ENCODE peak calls at places on chromosomes 5 and 9, in nine cellular contexts. B is right lobe of liver, W is gastrocnemius medialis, I is A673, G is cardiac muscle cell, R is NB4, Y is upper lobe of right lung, E is HCT116, Q is fibroblast of pulmonary artery. U is an unnamed sample.

GRCh38 chr9:122119721-122120120 is 26.6 kb upstream of the TTLL11 start:
- DNase-seq in B (no peak), W (no peak), I (no peak), G (no peak), R (no peak), Y (no peak), E (no peak), Q (no peak), U (no peak)

GRCh38 chr5:134555889-134556311 is 30.4 kb downstream of the JADE2 start:
- DNase-seq in B (no peak), W (peak; percentile 40), I (peak; percentile 84), G (peak; percentile 56), R (peak; percentile 64), Y (no peak), E (peak; percentile 33), Q (peak; percentile 74), U (no peak)

GRCh38 chr9:98908897-98909634 is 34.6 kb upstream of the COL15A1 start:
- DNase-seq in B (no peak), W (no peak), I (no peak), G (peak; percentile 51), R (no peak), Y (no peak), E (no peak), Q (peak; percentile 63), U (no peak)

GRCh38 chr9:83396813-83397212 is 141.4 kb downstream of the FRMD3 start:
- DNase-seq in B (no peak), W (no peak), I (no peak), G (no peak), R (no peak), Y (no peak), E (no peak), Q (no peak), U (no peak)

GRCh38 chr5:14138608-14139540 is 4.3 kb upstream of the TRIO start:
- DNase-seq in B (no peak), W (no peak), I (no peak), G (no peak), R (no peak), Y (no peak), E (no peak), Q (no peak), U (no peak)

GRCh38 chr9:81492710-81493447 is 196.5 kb downstream of the TLE1 start:
- DNase-seq in B (no peak), W (no peak), I (no peak), G (peak; percentile 95), R (no peak), Y (no peak), E (no peak), Q (peak; percentile 93), U (no peak)

GRCh38 chr5:160333726-160334125 is 21.4 kb upstream of the CCNJL start:
- DNase-seq in B (no peak), W (no peak), I (no peak), G (peak; percentile 76), R (peak; percentile 75), Y (peak; percentile 18), E (no peak), Q (peak; percentile 67), U (no peak)

GRCh38 chr5:169197343-169197742 is 103.6 kb downstream of the SLIT3 start:
- DNase-seq in B (no peak), W (no peak), I (no peak), G (peak; percentile 46), R (no peak), Y (no peak), E (no peak), Q (no peak), U (no peak)

GRCh38 chr5:179732918-179733763 is 519 bp downstream of the MAML1 start:
- DNase-seq in B (peak; percentile 63), W (peak; percentile 30), I (peak; percentile 42), G (peak; percentile 33), R (peak; percentile 54), Y (peak; percentile 69), E (no peak), Q (peak; percentile 30), U (no peak)

GRCh38 chr5:147180751-147181150 is 54.1 kb upstream of the STK32A start:
- DNase-seq in B (no peak), W (no peak), I (no peak), G (peak; percentile 60), R (no peak), Y (no peak), E (no peak), Q (peak; percentile 50), U (no peak)

GRCh38 chr5:178221857-178222256 is 10.7 kb downstream of the PHYKPL start:
- DNase-seq in B (no peak), W (peak; percentile 80), I (no peak), G (no peak), R (no peak), Y (no peak), E (no peak), Q (no peak), U (no peak)

GRCh38 chr5:132100672-132101261 is 27.2 kb downstream of the CSF2 start:
- DNase-seq in B (no peak), W (no peak), I (no peak), G (no peak), R (no peak), Y (no peak), E (no peak), Q (no peak), U (no peak)

GRCh38 chr5:54455413-54456157 is at the start of gene HSPB3:
- DNase-seq in B (no peak), W (peak; percentile 81), I (peak; percentile 82), G (peak; percentile 74), R (no peak), Y (no peak), E (no peak), Q (peak; percentile 48), U (no peak)

GRCh38 chr5:41794478-41794877 is 75.7 kb downstream of the OXCT1 start:
- DNase-seq in B (no peak), W (no peak), I (peak; percentile 79), G (peak; percentile 93), R (no peak), Y (no peak), E (peak; percentile 19), Q (peak; percentile 94), U (no peak)

GRCh38 chr5:178279723-178280438 is 47.3 kb upstream of the PHYKPL start:
- DNase-seq in B (peak; percentile 93), W (peak; percentile 74), I (peak; percentile 52), G (peak; percentile 89), R (peak; percentile 75), Y (peak; percentile 94), E (peak; percentile 49), Q (peak; percentile 81), U (peak; percentile 72)

GRCh38 chr9:84990416-84990815 is 320.9 kb downstream of the NTRK2 start:
- DNase-seq in B (no peak), W (no peak), I (no peak), G (peak; percentile 23), R (no peak), Y (no peak), E (no peak), Q (no peak), U (no peak)

GRCh38 chr5:139272471-139273321 is 20.8 kb upstream of the MATR3 start:
- DNase-seq in B (peak; percentile 58), W (no peak), I (peak; percentile 90), G (peak; percentile 34), R (peak; percentile 91), Y (no peak), E (no peak), Q (peak; percentile 27), U (no peak)

GRCh38 chr9:71690058-71690691 is 78.1 kb downstream of the CEMIP2 start:
- DNase-seq in B (no peak), W (no peak), I (no peak), G (peak; percentile 14), R (no peak), Y (no peak), E (no peak), Q (peak; percentile 23), U (no peak)
- H3K4me3 ChIP-seq in B (no peak overlapping the region), W (no peak overlapping the region), I (no peak overlapping the region), G (no peak overlapping the region), R (no peak overlapping the region), Y (no peak overlapping the region), E (no peak overlapping the region), Q (no peak overlapping the region), U (no peak overlapping the region)

GRCh38 chr9:5111696-5112095 is 73.7 kb downstream of the INSL6 start:
- DNase-seq in B (no peak), W (no peak), I (no peak), G (no peak), R (no peak), Y (peak; percentile 57), E (no peak), Q (no peak), U (no peak)
- H3K4me3 ChIP-seq in B (no peak overlapping the region), W (no peak overlapping the region), I (no peak overlapping the region), G (no peak overlapping the region), R (no peak overlapping the region), Y (no peak overlapping the region), E (no peak overlapping the region), Q (no peak overlapping the region), U (no peak overlapping the region)

GRCh38 chr9:133202145-133202513 is 6.9 kb downstream of the OBP2B start:
- DNase-seq in B (peak; percentile 35), W (no peak), I (no peak), G (no peak), R (no peak), Y (peak; percentile 61), E (no peak), Q (no peak), U (no peak)

GRCh38 chr9:133200631-133201030 is 8.4 kb downstream of the OBP2B start:
- DNase-seq in B (peak; percentile 24), W (no peak), I (no peak), G (no peak), R (no peak), Y (peak; percentile 47), E (no peak), Q (no peak), U (no peak)

GRCh38 chr9:133201424-133202144 is 7.5 kb downstream of the OBP2B start:
- DNase-seq in B (peak; percentile 31), W (no peak), I (no peak), G (no peak), R (no peak), Y (peak; percentile 52), E (no peak), Q (no peak), U (no peak)

GRCh38 chr9:133202688-133203453 is 6.2 kb downstream of the OBP2B start:
- DNase-seq in B (peak; percentile 16), W (no peak), I (no peak), G (no peak), R (no peak), Y (no peak), E (no peak), Q (no peak), U (no peak)

DNA sequence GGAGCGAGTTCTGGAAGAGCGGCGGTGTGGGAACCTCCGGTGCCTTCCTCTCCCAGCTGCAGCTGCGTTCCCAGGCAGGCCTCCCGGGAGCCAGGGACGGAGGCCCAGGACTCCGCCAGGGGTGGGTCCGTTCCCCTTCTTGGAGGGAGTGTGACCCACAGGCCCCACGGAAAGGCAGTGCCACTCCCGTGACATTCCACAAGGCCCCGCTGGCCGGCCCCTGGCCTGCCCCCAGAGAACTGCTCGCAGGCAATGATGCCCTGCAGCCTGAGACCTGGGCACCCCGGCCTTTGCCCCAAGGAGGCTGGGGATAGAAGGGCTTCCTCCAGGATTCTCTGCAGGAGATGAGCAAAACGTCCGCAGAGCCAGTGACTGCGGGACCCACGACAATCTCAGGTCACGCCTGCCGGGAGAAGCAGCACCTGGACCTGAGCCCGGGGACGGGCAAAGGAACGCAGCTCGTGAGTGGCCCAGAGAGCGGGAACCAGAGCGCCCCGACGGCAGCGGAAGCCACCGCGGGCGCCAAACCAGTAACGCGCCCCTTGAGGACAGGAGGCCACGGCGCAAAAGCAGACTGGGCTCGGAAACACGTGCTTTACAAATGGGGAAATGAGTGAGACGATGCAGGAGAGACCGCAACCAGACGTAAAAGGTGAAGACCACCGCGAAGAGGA is 9.3 kb downstream of the OBP2B start:
- DNase-seq in B (peak; percentile 38), W (no peak), I (no peak), G (no peak), R (peak; percentile 81), Y (peak; percentile 72), E (no peak), Q (no peak), U (no peak)
- H3K4me3 ChIP-seq in B (no peak overlapping the region), W (peak overlapping the region; percentile 25), I (no peak overlapping the region), G (no peak overlapping the region), R (peak overlapping the region; percentile 45), Y (peak overlapping the region; percentile 47), E (no peak overlapping the region), Q (no peak overlapping the region), U (no peak overlapping the region)

GRCh38 chr9:35909687-35910612 is 660 bp downstream of the SPAAR start:
- DNase-seq in B (no peak), W (peak; percentile 54), I (no peak), G (peak; percentile 49), R (no peak), Y (no peak), E (no peak), Q (no peak), U (no peak)
- H3K4me3 ChIP-seq in B (no peak overlapping the region), W (peak overlapping the region; percentile 20), I (no peak overlapping the region), G (no peak overlapping the region), R (no peak overlapping the region), Y (peak overlapping the region; percentile 36), E (no peak overlapping the region), Q (no peak overlapping the region), U (no peak overlapping the region)